ENCODE peak calls at places on chromosomes 11 and 22, in ten cellular contexts. F is fibroblast of lung, S is endodermal cell, X is mammary epithelial cell, M is HCT116, O is Karpas-422, T is colonic mucosa, Y is neuronal stem cell, D is H9, A is astrocyte. Q is an unnamed sample.

GRCh38 chr11:33867996-33868645 is 23.8 kb downstream of the LMO2 start:
- DNase-seq in F (no peak), S (no peak), X (no peak), M (no peak), O (no peak), T (no peak), Y (no peak), D (no peak), A (no peak), Q (no peak)

GRCh38 chr11:33290319-33290718 is 33.1 kb downstream of the HIPK3 start:
- DNase-seq in F (no peak), S (no peak), X (no peak), M (no peak), O (no peak), T (no peak), Y (no peak), D (no peak), A (no peak), Q (no peak)

GRCh38 chr22:34567367-34567766 is 498.6 kb upstream of the ISX start:
- DNase-seq in F (no peak), S (no peak), X (peak), M (no peak), O (no peak), T (no peak), Y (no peak), D (no peak), A (no peak), Q (no peak)

GRCh38 chr11:34204396-34205279 is 99.2 kb downstream of the NAT10 start:
- DNase-seq in F (no peak), S (no peak), X (peak), M (peak), O (no peak), T (no peak), Y (no peak), D (no peak), A (peak), Q (no peak)

GRCh38 chr11:114280696-114281095 is 15.5 kb upstream of the NNMT start:
- DNase-seq in F (peak), S (peak), X (peak), M (peak), O (peak), T (peak), Y (peak), D (peak), A (peak), Q (peak)

GRCh38 chr22:46881373-46882118 is 119.1 kb downstream of the TBC1D22A start:
- DNase-seq in F (peak), S (no peak), X (peak), M (no peak), O (no peak), T (no peak), Y (no peak), D (no peak), A (no peak), Q (no peak)

GRCh38 chr11:66221012-66221411 is 47.4 kb upstream of the RAB1B start:
- DNase-seq in F (no peak), S (peak), X (no peak), M (no peak), O (no peak), T (no peak), Y (no peak), D (peak), A (no peak), Q (no peak)

GRCh38 chr11:35337919-35338316 is 81.4 kb downstream of the SLC1A2 start:
- DNase-seq in F (no peak), S (no peak), X (no peak), M (no peak), O (no peak), T (no peak), Y (no peak), D (no peak), A (no peak), Q (no peak)

GRCh38 chr22:36398602-36399472 is 11.1 kb upstream of the MYH9 start:
- DNase-seq in F (no peak), S (no peak), X (peak), M (no peak), O (no peak), T (peak), Y (no peak), D (no peak), A (peak), Q (peak)

GRCh38 chr11:117473692-117474091 is 146.0 kb downstream of the CEP164 start:
- DNase-seq in F (no peak), S (peak), X (peak), M (no peak), O (no peak), T (no peak), Y (no peak), D (no peak), A (no peak), Q (no peak)

GRCh38 chr11:61814242-61814957 is 2.4 kb downstream of the FADS1 start:
- DNase-seq in F (peak), S (peak), X (peak), M (peak), O (no peak), T (peak), Y (no peak), D (peak), A (peak), Q (peak)

GRCh38 chr11:73656985-73657384 is 10.6 kb downstream of the PLEKHB1 start:
- DNase-seq in F (no peak), S (no peak), X (no peak), M (no peak), O (no peak), T (no peak), Y (no peak), D (no peak), A (no peak), Q (no peak)

GRCh38 chr11:66011785-66012303 is at the start of gene CST6:
- DNase-seq in F (no peak), S (peak), X (no peak), M (no peak), O (no peak), T (no peak), Y (no peak), D (peak), A (no peak), Q (no peak)

GRCh38 chr11:86800076-86800955 is at the start of gene PRSS23:
- DNase-seq in F (peak), S (peak), X (peak), M (no peak), O (no peak), T (peak), Y (peak), D (peak), A (peak), Q (peak)

GRCh38 chr11:8016396-8016949 is 29.3 kb downstream of the EIF3F start:
- DNase-seq in F (no peak), S (peak), X (no peak), M (no peak), O (no peak), T (peak), Y (no peak), D (peak), A (no peak), Q (no peak)

DNA sequence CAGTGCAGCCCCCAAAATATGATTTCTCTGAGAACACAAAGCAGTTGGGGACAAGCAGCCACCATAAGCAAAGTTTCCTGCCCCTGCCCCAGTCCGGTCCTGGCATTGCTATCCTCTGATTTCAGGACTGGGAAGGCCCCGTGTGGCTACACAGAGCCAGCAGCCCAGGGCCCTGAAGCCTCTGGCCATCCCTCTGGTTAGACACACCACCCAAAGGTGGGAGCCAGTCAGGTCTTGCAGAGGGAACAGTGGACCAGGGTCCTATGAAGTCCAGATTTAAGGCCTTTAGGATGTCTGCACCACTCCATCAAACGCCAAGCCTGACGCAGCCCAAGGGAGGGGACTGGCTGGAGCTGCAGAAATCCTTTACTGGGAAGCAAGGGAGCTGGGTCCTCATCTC is 63.4 kb downstream of the SLC22A12 start:
- DNase-seq in F (no peak), S (no peak), X (no peak), M (no peak), O (no peak), T (no peak), Y (no peak), D (no peak), A (no peak), Q (no peak)
- H3K9ac ChIP-seq in F (no peak), S (no peak), X (no peak), M (no peak), O (no peak), T (no peak), Y (no peak), D (no peak), A (no peak), Q (no peak)

GRCh38 chr11:13105237-13105844 is 96.2 kb downstream of the RASSF10 start:
- DNase-seq in F (no peak), S (no peak), X (no peak), M (no peak), O (no peak), T (peak), Y (no peak), D (no peak), A (no peak), Q (no peak)
- H3K27ac ChIP-seq in F (no peak), S (no peak), X (no peak), M (no peak), O (no peak), T (no peak), Y (no peak), D (no peak), A (no peak), Q (no peak)

GRCh38 chr11:19711911-19712280 is 741 bp upstream of the NAV2 start:
- DNase-seq in F (no peak), S (peak), X (peak), M (no peak), O (no peak), T (peak), Y (no peak), D (peak), A (no peak), Q (no peak)
- H3K9ac ChIP-seq in F (peak), S (peak), X (peak), M (peak), O (peak), T (peak), Y (no peak), D (peak), A (peak), Q (no peak)

GRCh38 chr11:102940714-102941588 is 14.6 kb downstream of the MMP13 start:
- DNase-seq in F (peak), S (peak), X (peak), M (peak), O (peak), T (peak), Y (peak), D (peak), A (peak), Q (peak)
- H3K27ac ChIP-seq in F (no peak), S (no peak), X (no peak), M (no peak), O (no peak), T (no peak), Y (no peak), D (no peak), A (no peak), Q (no peak)

GRCh38 chr22:41948142-41948541 is 1.2 kb upstream of the CENPM start:
- DNase-seq in F (no peak), S (no peak), X (no peak), M (no peak), O (no peak), T (no peak), Y (no peak), D (no peak), A (no peak), Q (no peak)
- H3K9ac ChIP-seq in F (no peak), S (no peak), X (no peak), M (peak), O (peak), T (no peak), Y (no peak), D (no peak), A (no peak), Q (no peak)

GRCh38 chr22:37678372-37678771 is 2.9 kb downstream of the LGALS1 start:
- DNase-seq in F (no peak), S (no peak), X (no peak), M (no peak), O (no peak), T (no peak), Y (no peak), D (no peak), A (no peak), Q (no peak)
- H3K27ac ChIP-seq in F (peak), S (no peak), X (no peak), M (no peak), O (no peak), T (no peak), Y (no peak), D (no peak), A (peak), Q (no peak)

DNA sequence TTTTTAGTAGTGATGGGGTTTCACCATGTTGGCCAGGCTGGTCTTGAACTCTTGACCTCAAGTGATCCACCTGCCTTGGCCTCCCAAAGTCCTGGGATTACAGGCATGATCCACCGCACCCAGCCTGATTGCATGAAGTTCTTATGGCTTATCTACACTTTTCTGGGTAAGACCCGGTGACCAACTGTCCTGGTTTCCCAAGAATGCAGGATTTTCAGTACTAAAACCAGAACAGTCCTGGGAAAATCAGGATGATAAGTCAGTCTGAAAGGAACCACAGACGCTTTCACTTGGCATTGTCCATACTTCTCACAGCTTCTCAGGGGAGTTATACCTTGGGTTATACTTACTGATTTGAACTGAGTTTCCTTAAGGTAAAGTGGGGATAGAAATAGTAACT is 1.4 kb upstream of the BPIFC start:
- DNase-seq in F (no peak), S (no peak), X (no peak), M (no peak), O (no peak), T (no peak), Y (no peak), D (no peak), A (no peak), Q (peak)
- H3K9ac ChIP-seq in F (no peak), S (no peak), X (no peak), M (no peak), O (no peak), T (no peak), Y (no peak), D (no peak), A (no peak), Q (no peak)

GRCh38 chr11:64801591-64802369 is 1.2 kb downstream of the MAP4K2 start:
- DNase-seq in F (no peak), S (no peak), X (no peak), M (no peak), O (peak), T (no peak), Y (no peak), D (peak), A (no peak), Q (no peak)
- H3K27ac ChIP-seq in F (no peak), S (no peak), X (no peak), M (peak), O (peak), T (no peak), Y (no peak), D (no peak), A (no peak), Q (no peak)

Q was measured in trophoblast cell.